ENCODE peak calls at places on chromosomes 1 and 21, in five cellular contexts. One of them, this sample, is unnamed.

GRCh38 chr1:242440757-242441156 is 83.7 kb downstream of the PLD5 start:
- DNase-seq in adrenal gland: no peak
- DNase-seq in prostate gland: no peak
- DNase-seq in sigmoid colon: no peak
- DNase-seq in IMR-90: no peak
- DNase-seq in this sample: no peak

GRCh38 chr1:84847253-84848247 is 45.5 kb downstream of the LPAR3 start:
- DNase-seq in adrenal gland: peak
- DNase-seq in prostate gland: peak
- DNase-seq in sigmoid colon: peak
- DNase-seq in IMR-90: peak
- DNase-seq in this sample: no peak

GRCh38 chr1:201463071-201463552 is 5.9 kb downstream of the PHLDA3 start:
- DNase-seq in adrenal gland: no peak
- DNase-seq in prostate gland: no peak
- DNase-seq in sigmoid colon: no peak
- DNase-seq in IMR-90: no peak
- DNase-seq in this sample: no peak

GRCh38 chr21:34844033-34844923 is 175.5 kb downstream of the CLIC6 start:
- DNase-seq in adrenal gland: peak
- DNase-seq in prostate gland: no peak
- DNase-seq in sigmoid colon: peak
- DNase-seq in IMR-90: peak
- DNase-seq in this sample: no peak

GRCh38 chr1:31302749-31303441 is 6.1 kb downstream of the ZCCHC17 start:
- DNase-seq in adrenal gland: no peak
- DNase-seq in prostate gland: no peak
- DNase-seq in sigmoid colon: no peak
- DNase-seq in IMR-90: peak
- DNase-seq in this sample: no peak

GRCh38 chr21:15080504-15080903 is 15.7 kb upstream of the NRIP1 start:
- DNase-seq in adrenal gland: no peak
- DNase-seq in prostate gland: no peak
- DNase-seq in sigmoid colon: no peak
- DNase-seq in IMR-90: no peak
- DNase-seq in this sample: no peak

GRCh38 chr1:24545673-24546072 is 10.2 kb upstream of the NCMAP start:
- DNase-seq in adrenal gland: no peak
- DNase-seq in prostate gland: no peak
- DNase-seq in sigmoid colon: no peak
- DNase-seq in IMR-90: no peak
- DNase-seq in this sample: no peak

GRCh38 chr1:156291226-156292061 is 4.0 kb downstream of the GLMP start:
- DNase-seq in adrenal gland: peak
- DNase-seq in prostate gland: peak
- DNase-seq in sigmoid colon: peak
- DNase-seq in IMR-90: peak
- DNase-seq in this sample: peak

GRCh38 chr1:208145167-208145566 is 99.0 kb downstream of the PLXNA2 start:
- DNase-seq in adrenal gland: no peak
- DNase-seq in prostate gland: no peak
- DNase-seq in sigmoid colon: peak
- DNase-seq in IMR-90: no peak
- DNase-seq in this sample: no peak

GRCh38 chr1:153723687-153724086 is 4.2 kb upstream of the INTS3 start:
- DNase-seq in adrenal gland: no peak
- DNase-seq in prostate gland: no peak
- DNase-seq in sigmoid colon: no peak
- DNase-seq in IMR-90: no peak
- DNase-seq in this sample: no peak

GRCh38 chr1:153728305-153729066 is 636 bp downstream of the INTS3 start:
- DNase-seq in adrenal gland: peak
- DNase-seq in prostate gland: peak
- DNase-seq in sigmoid colon: peak
- DNase-seq in IMR-90: peak
- DNase-seq in this sample: no peak

GRCh38 chr1:153730468-153730988 is 2.7 kb downstream of the INTS3 start:
- DNase-seq in adrenal gland: no peak
- DNase-seq in prostate gland: no peak
- DNase-seq in sigmoid colon: no peak
- DNase-seq in IMR-90: no peak
- DNase-seq in this sample: no peak

DNA sequence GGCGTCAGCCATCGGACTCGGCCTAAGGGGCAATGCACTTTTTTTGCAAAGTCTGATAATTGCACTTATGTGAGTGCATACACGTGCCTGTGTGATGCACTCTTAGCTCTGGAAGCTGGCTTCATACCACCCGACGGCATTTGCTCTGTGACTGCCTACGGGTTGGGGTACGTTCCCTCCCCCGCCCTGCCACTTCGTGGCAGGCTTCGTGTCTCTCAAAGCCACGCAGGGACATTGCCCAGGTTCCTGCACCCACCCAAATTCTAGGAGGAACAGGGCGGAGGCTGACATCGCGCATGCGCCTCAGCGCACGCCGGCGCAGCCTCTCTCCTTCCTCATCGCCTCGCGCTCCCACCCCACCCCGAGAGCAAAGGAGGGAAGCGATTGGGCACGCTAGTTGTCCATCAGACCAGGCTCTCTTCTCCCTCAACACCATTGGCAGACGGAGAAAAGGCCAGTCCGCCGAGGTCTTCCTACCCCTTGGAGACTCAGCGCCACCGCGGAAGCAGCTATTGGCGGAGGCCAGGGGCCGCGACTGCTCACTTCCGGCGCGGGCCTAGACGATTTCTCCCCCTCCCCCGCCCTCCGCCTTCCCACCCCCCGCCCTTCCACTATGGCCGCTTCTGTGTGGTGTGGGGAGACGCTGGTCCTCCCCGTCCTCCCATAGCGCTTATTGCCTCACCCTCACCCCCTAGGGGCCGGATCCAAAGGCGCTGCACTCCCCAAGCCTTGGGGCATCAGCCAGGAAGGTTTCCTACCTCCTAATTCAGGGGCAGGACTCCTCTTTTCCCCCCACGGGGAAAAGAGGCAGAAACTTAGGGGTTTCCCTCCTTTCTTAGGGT is at the start of gene INTS3:
- DNase-seq in adrenal gland: peak
- DNase-seq in prostate gland: peak
- DNase-seq in sigmoid colon: peak
- DNase-seq in IMR-90: peak
- DNase-seq in this sample: peak
- TF ChIP-seq POLR2A in adrenal gland: peak
- TF ChIP-seq POLR2A in prostate gland: peak
- TF ChIP-seq POLR2A in sigmoid colon: peak
- TF ChIP-seq POLR2A in IMR-90: peak
- TF ChIP-seq POLR2A in this sample: peak

DNA sequence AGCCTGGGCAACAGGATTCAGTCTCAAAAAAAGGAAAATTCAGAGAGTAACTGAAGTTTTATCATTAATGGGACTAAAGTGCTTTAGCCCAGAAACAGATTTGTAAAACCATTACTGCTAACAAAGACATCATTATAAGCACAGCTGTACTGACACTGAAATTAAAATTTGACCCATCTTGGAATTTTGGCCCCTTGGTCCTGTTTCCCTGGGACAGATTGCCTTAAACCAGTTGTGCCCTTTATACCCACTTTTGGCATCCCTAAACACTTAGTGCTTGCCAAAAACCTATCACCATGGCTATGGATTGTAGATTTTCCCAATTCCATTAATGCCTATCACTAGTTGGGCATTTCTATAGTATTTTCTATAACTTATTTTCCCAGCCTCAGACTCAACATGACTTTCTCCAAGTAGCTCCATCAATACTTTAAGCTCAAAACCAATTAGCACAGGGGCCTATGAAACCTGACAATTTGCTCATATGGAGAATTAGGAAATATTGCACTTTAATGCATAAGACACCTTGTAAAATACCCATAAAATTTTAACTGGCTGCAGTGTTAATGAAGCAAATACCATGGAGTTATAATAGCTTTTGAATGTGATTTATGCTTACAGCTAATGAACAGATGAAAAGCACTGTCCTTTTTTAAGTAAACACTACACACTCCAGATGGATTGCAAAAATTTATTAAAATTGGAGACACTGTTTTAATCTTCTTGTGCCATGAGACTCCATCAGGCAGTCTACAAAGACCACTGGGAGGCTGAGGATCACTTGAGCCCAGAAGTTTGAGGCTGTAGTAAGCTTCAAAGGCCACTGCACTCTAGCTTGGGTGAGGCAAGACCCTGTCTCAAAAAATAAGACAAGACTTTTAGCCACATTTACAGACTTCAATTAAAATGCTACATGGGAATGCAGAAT is 4.3 kb downstream of the GAS5 start:
- DNase-seq in adrenal gland: no peak
- DNase-seq in prostate gland: no peak
- DNase-seq in sigmoid colon: no peak
- DNase-seq in IMR-90: no peak
- DNase-seq in this sample: no peak
- TF ChIP-seq POLR2A in adrenal gland: no peak
- TF ChIP-seq POLR2A in prostate gland: no peak
- TF ChIP-seq POLR2A in sigmoid colon: no peak
- TF ChIP-seq POLR2A in IMR-90: no peak
- TF ChIP-seq POLR2A in this sample: peak

DNA sequence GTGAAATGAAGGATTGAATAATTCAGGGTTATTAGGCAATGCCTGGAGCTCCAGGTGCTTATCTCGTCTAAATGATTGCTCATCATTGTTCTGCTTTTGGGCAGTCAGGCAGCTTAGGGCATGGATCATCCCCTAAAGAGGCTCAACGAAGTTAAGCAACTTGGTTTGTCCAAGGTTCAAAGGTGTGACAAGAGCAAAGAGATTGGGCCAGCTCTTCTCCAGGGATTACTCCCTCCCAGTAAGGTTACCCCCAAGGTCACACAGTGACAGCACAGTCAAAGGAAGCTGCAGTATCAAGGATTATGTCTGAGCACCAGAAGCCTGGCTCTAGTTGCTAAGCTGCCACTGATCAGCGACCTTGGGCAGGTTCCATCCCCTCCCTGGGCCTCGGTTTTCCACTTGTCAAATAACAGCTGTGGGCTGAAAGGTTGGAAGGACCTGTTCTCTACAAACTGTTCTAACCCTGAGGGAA is 6.8 kb downstream of the ETNK2 start:
- DNase-seq in adrenal gland: no peak
- DNase-seq in prostate gland: no peak
- DNase-seq in sigmoid colon: no peak
- DNase-seq in IMR-90: no peak
- DNase-seq in this sample: no peak
- TF ChIP-seq POLR2A in adrenal gland: no peak
- TF ChIP-seq POLR2A in prostate gland: no peak
- TF ChIP-seq POLR2A in sigmoid colon: no peak
- TF ChIP-seq POLR2A in IMR-90: no peak
- TF ChIP-seq POLR2A in this sample: no peak

DNA sequence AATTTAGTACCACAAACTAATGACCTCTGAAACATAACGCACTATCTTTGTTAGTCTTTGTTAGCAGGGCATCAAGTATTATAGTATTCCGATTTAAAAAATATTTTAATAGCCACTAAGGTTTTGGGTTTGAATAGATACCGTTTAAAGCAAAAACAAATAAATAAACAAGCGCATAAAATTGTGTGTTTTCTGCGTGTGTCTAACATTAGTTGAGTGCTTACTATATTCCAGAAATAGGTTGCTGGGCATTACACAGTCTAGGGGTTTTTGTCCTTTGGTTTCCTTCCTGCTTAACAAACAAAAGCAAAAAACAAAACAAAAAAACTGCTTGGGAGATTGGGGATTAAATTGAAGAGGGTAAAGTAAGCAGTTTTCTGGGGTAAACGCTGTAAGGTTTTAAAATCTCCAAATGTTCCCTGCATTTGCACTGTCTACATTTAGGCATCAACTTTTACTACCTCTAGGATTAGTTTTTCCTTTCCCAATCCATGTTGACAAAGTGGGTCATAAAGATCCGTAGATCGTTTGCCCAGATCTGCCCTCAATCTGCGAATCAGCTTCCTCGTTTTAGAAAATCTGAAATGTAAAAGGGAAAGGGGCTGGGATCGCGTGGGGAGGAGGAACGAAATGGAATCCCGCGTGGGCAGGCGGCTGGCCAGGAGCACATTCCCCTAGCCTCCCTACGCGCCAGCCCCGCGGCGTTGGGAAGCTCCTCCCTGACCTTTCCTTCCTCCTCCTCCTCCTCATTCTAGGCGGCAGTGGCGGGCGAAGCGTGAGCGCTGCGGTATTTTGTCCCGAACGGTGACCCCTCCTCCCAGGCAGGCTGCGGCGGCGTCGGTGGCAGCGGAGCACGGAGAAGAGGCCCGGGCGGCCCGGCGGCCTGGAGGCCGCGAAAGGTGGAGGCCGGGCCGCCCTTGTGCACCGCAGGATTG is at the start of gene KCTD3:
- DNase-seq in adrenal gland: peak
- DNase-seq in prostate gland: peak
- DNase-seq in sigmoid colon: peak
- DNase-seq in IMR-90: peak
- DNase-seq in this sample: no peak
- TF ChIP-seq POLR2A in adrenal gland: peak
- TF ChIP-seq POLR2A in prostate gland: peak
- TF ChIP-seq POLR2A in sigmoid colon: peak
- TF ChIP-seq POLR2A in IMR-90: no peak
- TF ChIP-seq POLR2A in this sample: no peak

GRCh38 chr1:39819091-39819812 is 30.6 kb upstream of the BMP8B start:
- DNase-seq in adrenal gland: no peak
- DNase-seq in prostate gland: no peak
- DNase-seq in sigmoid colon: no peak
- DNase-seq in IMR-90: no peak
- DNase-seq in this sample: no peak

GRCh38 chr1:39822146-39822545 is 33.5 kb upstream of the BMP8B start:
- DNase-seq in adrenal gland: no peak
- DNase-seq in prostate gland: no peak
- DNase-seq in sigmoid colon: no peak
- DNase-seq in IMR-90: no peak
- DNase-seq in this sample: no peak

GRCh38 chr1:39812913-39813312 is 24.2 kb upstream of the BMP8B start:
- DNase-seq in adrenal gland: no peak
- DNase-seq in prostate gland: no peak
- DNase-seq in sigmoid colon: no peak
- DNase-seq in IMR-90: no peak
- DNase-seq in this sample: no peak

GRCh38 chr1:39816431-39817090 is 27.9 kb upstream of the BMP8B start:
- DNase-seq in adrenal gland: peak
- DNase-seq in prostate gland: peak
- DNase-seq in sigmoid colon: peak
- DNase-seq in IMR-90: peak
- DNase-seq in this sample: peak

DNA sequence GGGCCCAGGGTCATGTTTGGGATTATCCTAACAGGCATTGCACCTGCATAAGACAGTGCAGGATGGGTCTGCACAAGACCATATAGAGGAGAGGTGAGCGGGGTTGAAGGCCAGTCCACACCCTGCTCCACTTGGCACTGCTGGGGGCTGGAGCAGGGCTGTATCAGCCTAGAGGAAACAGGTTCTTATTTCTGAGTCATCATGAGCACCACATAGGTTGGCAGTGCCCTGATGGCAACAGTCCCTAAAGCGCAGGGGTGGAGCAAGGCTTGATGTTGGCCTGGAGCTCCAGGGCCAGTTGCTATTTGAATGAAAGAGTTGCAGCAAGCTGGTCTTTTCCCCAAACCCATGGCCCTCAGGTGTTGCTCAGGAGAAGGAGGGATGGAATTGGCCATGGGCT is 29.8 kb upstream of the BMP8B start:
- DNase-seq in adrenal gland: no peak
- DNase-seq in prostate gland: no peak
- DNase-seq in sigmoid colon: no peak
- DNase-seq in IMR-90: no peak
- DNase-seq in this sample: no peak
- TF ChIP-seq POLR2A in adrenal gland: no peak
- TF ChIP-seq POLR2A in prostate gland: no peak
- TF ChIP-seq POLR2A in sigmoid colon: no peak
- TF ChIP-seq POLR2A in IMR-90: no peak
- TF ChIP-seq POLR2A in this sample: no peak

GRCh38 chr1:169483500-169483966 is 2.2 kb downstream of the SLC19A2 start:
- DNase-seq in adrenal gland: peak
- DNase-seq in prostate gland: peak
- DNase-seq in sigmoid colon: no peak
- DNase-seq in IMR-90: peak
- DNase-seq in this sample: no peak
- TF ChIP-seq POLR2A in adrenal gland: peak
- TF ChIP-seq POLR2A in prostate gland: peak
- TF ChIP-seq POLR2A in sigmoid colon: no peak
- TF ChIP-seq POLR2A in IMR-90: peak
- TF ChIP-seq POLR2A in this sample: no peak

This sample was measured in GM12891.